ENCODE peak calls at places on chromosomes 2 and 18, in five cellular contexts. U is A549, F is HCT116, M is right lobe of liver, X is K562. I is an unnamed sample.

GRCh38 chr2:82636411-82637020 is 1822.6 kb downstream of the SUCLG1 start:
- DNase-seq in U (no peak), X (no peak), M (no peak), F (no peak), I (no peak)

GRCh38 chr2:222176890-222177289 is 121.9 kb downstream of the PAX3 start:
- DNase-seq in M (no peak), F (no peak), X (no peak), U (no peak), I (no peak)

GRCh38 chr2:2901384-2902345 is 476.0 kb downstream of the EIPR1 start:
- DNase-seq in X (no peak), F (no peak), M (no peak), U (no peak), I (no peak)

GRCh38 chr2:204225633-204226032 is 289.1 kb downstream of the ICOS start:
- DNase-seq in U (no peak), X (no peak), F (no peak), M (no peak), I (no peak)

GRCh38 chr2:130336877-130337734 is 5.6 kb upstream of the IMP4 start:
- DNase-seq in X (peak), F (peak), M (peak), U (peak), I (no peak)

GRCh38 chr2:216671081-216671411 is 24.3 kb downstream of the IGFBP5 start:
- DNase-seq in F (no peak), M (no peak), X (no peak), U (no peak), I (no peak)

GRCh38 chr2:212448698-212449097 is 89.9 kb downstream of the ERBB4 start:
- DNase-seq in M (no peak), U (no peak), X (no peak), F (no peak), I (no peak)

GRCh38 chr2:25274868-25275574 is 66.7 kb downstream of the DNMT3A start:
- DNase-seq in X (no peak), U (no peak), M (no peak), F (no peak), I (no peak)

GRCh38 chr2:145744541-145745386 is 1224.8 kb upstream of the ZEB2 start:
- DNase-seq in F (no peak), X (peak), M (no peak), U (peak), I (no peak)

DNA sequence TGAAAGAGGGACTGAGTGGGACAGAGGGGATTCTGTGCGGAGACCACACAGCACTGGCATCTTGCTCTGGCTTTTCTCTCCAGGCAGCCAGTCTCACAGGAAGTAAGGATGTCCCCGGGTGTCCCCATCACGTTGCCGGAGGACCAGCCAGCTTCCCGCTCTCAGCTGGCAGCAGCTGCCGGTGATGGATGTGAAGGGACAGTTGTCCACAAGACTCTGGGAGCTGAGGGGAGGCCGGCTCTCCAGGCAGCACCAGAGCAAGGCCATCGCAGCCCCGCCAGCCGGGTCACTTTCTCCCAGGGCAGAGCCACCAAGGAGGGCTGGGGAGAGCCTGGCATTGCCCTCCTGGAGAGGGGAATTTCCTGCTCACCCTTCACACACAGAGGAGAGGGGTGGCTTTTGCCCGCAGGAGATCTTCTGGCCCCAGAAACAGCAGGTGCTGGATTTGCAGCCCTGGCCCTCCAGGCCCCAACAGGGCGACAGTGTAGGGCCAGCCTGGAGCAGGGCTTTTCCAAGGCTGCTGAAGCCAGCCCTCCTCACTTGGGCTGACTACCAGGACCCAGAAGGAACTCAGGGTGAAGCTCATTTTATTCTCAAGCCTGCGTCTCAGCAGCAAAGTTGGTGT is 24.0 kb upstream of the B3GNT7 start:
- DNase-seq in F (no peak), M (no peak), U (no peak), X (no peak), I (no peak)
- H3K27ac ChIP-seq in F (no peak), M (no peak), U (peak), X (no peak), I (no peak)

DNA sequence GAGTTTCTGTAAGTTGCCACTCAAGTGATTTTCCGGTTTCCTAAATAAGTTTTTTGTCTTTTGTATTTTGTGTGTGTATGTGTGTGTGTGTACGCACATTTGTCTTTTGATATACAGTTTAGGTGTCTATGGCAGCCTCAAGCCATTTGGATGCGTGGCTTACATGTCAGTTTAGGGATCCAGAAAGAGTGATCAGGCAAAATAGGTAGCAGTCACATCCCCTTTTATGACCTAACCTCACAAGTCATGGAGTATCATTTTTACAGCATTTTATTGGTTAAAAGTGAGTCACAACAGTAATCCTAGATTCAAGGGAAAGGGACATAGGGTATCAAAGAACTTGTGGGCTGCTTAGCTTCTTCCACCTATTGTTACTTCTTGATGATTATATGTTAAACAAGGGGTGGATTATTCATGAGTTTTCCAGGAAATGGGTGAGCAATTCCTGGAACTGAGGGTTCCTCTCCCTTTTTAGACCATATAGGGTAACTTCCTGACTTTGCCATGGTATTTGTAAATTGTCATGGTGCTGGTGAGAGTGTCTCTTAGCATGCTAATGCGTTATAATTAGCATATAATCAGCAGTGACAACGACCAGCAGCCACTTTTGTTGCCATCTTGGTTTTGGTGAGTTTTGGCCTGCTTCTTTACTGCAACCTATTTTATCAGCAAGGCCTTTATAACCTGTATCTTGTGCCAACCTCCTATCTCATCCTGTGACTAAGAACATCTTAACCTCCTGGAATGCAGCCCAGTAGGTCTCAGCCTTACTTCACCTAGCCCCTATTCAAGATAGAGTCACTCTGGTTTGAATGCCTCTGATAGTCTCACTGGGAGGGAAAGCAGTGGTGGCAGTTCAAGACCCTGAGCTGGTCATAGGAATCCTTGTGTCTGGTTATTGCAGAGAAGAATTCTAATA is 8.6 kb upstream of the SOCS6 start:
- DNase-seq in X (no peak), F (peak), M (no peak), U (peak), I (no peak)
- TF ChIP-seq CTCF in X (no peak), F (no peak), M (no peak), U (no peak), I (no peak)

DNA sequence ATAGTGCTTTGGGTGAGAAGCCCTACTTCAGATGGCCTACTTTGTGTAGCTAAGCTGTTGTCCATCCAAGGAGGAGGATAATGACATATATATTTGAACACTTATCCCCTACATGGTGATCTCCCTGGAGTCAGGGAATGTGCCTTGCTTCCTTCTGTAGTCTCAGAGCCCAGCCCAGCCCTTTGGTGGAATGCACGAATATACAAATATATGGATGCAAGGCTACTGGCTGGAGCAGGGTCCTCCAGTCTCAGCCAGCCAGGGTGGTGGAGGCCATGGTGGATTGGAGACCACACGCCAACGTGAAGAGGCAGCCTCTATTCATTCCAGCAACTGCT is 150.6 kb upstream of the RIOK3 start:
- DNase-seq in X (no peak), U (no peak), M (no peak), F (no peak), I (no peak)
- H3K27ac ChIP-seq in X (no peak), U (no peak), M (no peak), F (no peak), I (no peak)

DNA sequence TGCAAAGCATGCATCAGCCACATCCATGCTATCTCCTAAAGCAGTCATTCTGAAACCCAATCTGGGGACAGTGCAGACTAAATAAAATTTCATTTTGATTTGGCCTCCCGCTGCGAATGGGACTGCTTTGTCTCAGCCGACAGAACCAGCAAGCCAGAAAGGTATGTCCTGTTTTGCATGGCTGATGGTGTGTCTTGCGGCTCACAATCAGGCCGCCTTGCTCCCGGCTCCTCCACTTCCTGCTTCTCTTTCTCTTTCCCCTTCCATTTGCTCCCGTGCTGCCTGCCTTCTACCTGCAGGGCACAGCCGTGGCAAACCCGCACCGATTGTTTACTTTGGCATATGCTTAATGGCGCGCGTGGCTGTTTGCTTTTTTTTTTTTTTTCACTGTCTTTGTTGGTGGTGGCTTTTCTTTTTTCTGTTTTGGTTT is 419.5 kb upstream of the POU3F3 start:
- DNase-seq in F (no peak), U (no peak), M (peak), X (no peak), I (no peak)
- TF ChIP-seq CTCF in F (no peak), U (no peak), M (no peak), X (no peak), I (no peak)

GRCh38 chr2:105076121-105076520 is 38.3 kb downstream of the MRPS9 start:
- DNase-seq in X (no peak), M (no peak), F (no peak), U (no peak), I (no peak)
- H3K27ac ChIP-seq in X (no peak), M (no peak), F (no peak), U (no peak), I (no peak)

DNA sequence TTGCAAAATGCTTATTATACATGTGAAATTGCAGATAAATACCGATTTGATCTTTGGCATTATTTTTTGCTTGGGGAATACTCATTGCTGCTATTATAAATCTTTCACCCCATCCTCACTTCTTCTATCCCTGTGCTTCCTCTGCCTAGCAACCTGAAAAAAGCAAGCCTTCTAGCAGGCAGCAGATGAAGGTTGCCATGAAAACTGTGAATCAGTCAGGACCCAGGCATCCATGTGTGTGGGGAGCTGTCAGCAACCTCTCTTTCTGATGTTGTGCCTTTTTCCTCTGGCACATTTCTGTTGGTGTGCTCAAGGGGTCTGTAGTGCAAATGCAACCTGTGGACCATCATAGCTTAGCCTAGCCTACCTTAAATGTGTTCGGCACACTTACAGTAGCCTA is 364.2 kb downstream of the LRRTM1 start:
- DNase-seq in X (no peak), U (no peak), M (no peak), F (no peak), I (no peak)
- TF ChIP-seq CTCF in X (no peak), U (no peak), M (no peak), F (no peak), I (no peak)

GRCh38 chr18:26462304-26462703 is 86.0 kb downstream of the KCTD1 start:
- DNase-seq in F (no peak), M (no peak), U (no peak), X (no peak), I (no peak)
- H3K27ac ChIP-seq in F (no peak), M (no peak), U (peak), X (no peak), I (no peak)

GRCh38 chr2:166104773-166105172 is 23.0 kb downstream of the SCN1A start:
- DNase-seq in X (no peak), U (no peak), M (no peak), F (no peak), I (no peak)

GRCh38 chr2:166112193-166112605 is 15.6 kb downstream of the SCN1A start:
- DNase-seq in X (no peak), M (no peak), U (no peak), F (no peak), I (no peak)

GRCh38 chr2:166104084-166104483 is 23.7 kb downstream of the SCN1A start:
- DNase-seq in U (no peak), M (no peak), X (no peak), F (no peak), I (no peak)

GRCh38 chr2:166106431-166107015 is 21.3 kb downstream of the SCN1A start:
- DNase-seq in U (peak), M (no peak), X (peak), F (no peak), I (no peak)
- TF ChIP-seq CTCF in U (peak), M (peak), X (peak), F (peak), I (peak)

GRCh38 chr2:111182740-111183139 is 62.0 kb downstream of the BCL2L11 start:
- DNase-seq in F (no peak), M (no peak), X (no peak), U (no peak), I (no peak)

GRCh38 chr2:111186933-111187332 is 66.2 kb downstream of the BCL2L11 start:
- DNase-seq in X (no peak), F (no peak), U (no peak), M (no peak), I (no peak)

GRCh38 chr2:111186123-111186715 is 65.5 kb downstream of the BCL2L11 start:
- DNase-seq in X (no peak), F (no peak), M (no peak), U (no peak), I (no peak)

GRCh38 chr2:111184725-111185495 is 64.2 kb downstream of the BCL2L11 start:
- DNase-seq in U (no peak), F (no peak), X (no peak), M (no peak), I (no peak)

DNA sequence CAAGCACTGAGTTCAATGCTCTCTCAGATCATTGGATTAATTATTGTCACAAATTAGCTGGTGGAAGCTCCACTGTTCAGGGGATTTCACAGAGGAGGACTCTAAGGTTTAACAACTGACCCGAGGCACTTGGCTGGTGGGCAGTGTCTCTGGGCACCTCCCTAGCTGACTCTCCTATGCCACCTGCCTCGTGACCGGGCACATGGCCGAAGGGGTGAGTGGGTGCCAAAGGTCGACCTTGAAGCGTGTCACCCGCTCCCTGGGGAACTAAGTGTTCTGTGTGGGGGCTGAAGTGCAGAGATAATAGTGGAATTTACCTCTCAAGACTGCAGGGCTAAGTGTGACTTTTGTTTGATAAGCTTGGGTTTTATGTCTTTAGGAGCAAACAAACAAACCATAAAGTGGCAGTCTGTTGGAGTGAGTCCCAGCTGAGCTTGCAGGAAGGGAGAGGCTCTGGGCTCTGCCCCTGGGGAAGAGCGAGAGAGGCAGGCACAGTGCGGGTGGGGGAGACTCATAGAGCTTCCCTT is 64.8 kb downstream of the BCL2L11 start:
- DNase-seq in M (peak), U (peak), F (no peak), X (no peak), I (no peak)
- H3K27ac ChIP-seq in M (peak), U (peak), F (no peak), X (no peak), I (no peak)

DNA sequence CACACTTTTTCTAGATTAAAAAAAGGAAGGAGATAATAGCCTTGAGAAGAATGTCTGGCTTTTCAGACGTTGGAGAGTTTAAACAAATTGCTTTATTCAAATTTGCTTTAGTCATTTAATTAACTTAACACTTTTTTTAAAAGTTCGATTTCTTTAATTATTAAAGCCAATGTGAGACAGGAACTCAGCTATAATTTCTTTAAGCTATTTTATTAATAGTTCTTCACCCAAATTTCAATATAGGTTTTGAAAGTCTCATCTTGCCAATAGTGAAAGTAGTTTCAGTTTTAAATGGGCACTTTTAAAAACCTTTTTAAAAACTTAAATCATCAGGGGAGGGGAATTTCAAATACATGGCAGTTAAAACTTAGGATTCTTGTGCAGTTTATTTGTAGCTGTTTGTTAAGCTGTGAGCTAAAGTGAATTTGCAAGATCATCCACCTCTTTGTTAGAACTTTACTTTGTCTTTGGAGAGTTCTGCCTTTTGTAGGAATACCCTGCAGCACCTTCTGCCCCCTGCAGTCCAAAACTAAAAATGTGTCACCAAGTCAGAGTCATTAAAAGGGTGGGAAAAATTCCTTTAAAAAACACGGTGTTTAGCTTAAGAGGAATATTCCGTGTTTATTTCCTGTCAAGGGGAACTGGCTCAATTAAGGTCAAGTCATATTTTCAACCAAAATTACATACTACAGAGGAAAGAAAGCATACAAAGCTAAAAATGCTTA is 4.6 kb downstream of the TGIF1 start:
- DNase-seq in X (peak), M (peak), F (no peak), U (peak), I (peak)
- TF ChIP-seq CTCF in X (peak), M (peak), F (peak), U (peak), I (peak)

I was measured in HL-60.